ENCODE peak calls at places on chromosome 1, in nine cellular contexts. X, A, Z, V, U, N, K, R and G are unnamed samples.
A peak's percentile ranks its signal among the peaks of the same experiment; 100 is the strongest.

GRCh38 chr1:230752407-230752806 is 5.2 kb downstream of the CAPN9 start:
- DNase-seq in A (no peak), K (no peak), U (no peak), X (no peak), V (no peak), N (peak; percentile 77), Z (peak; percentile 74), R (peak; percentile 75), G (no peak)

GRCh38 chr1:195439661-195440060 is 1168.6 kb downstream of the KCNT2 start:
- DNase-seq in A (no peak), U (no peak), V (no peak), R (no peak), N (no peak), Z (no peak), K (no peak), X (no peak), G (no peak)

GRCh38 chr1:185786524-185786923 is 52.3 kb downstream of the HMCN1 start:
- DNase-seq in X (no peak), K (no peak), U (no peak), R (no peak), Z (no peak), N (no peak), A (no peak), V (no peak), G (no peak)

GRCh38 chr1:232225336-232226131 is 404.4 kb downstream of the SIPA1L2 start:
- DNase-seq in X (no peak), V (no peak), U (no peak), Z (no peak), R (peak; percentile 44), A (no peak), K (no peak), N (peak; percentile 66), G (no peak)

GRCh38 chr1:206892351-206892984 is 4.8 kb upstream of the IL24 start:
- DNase-seq in V (no peak), Z (no peak), A (no peak), R (no peak), X (no peak), K (no peak), U (peak; percentile 88), N (no peak), G (no peak)

GRCh38 chr1:229094476-229095311 is 176.2 kb upstream of the RAB4A start:
- DNase-seq in R (no peak), Z (no peak), V (no peak), A (no peak), K (no peak), N (peak; percentile 68), X (no peak), U (no peak), G (no peak)

GRCh38 chr1:187928288-187928687 is 1099.5 kb downstream of the PLA2G4A start:
- DNase-seq in A (no peak), X (no peak), U (peak; percentile 28), N (peak; percentile 77), Z (no peak), R (peak; percentile 85), K (no peak), V (no peak), G (peak; percentile 36)

GRCh38 chr1:23628951-23629387 is 62.6 kb upstream of the RPL11 start:
- DNase-seq in Z (no peak), R (no peak), N (peak; percentile 75), X (no peak), V (peak; percentile 78), U (no peak), K (no peak), A (no peak), G (no peak)

GRCh38 chr1:30328100-30328370 is 395.4 kb downstream of the MATN1 start:
- DNase-seq in X (no peak), A (peak; percentile 32), Z (peak; percentile 61), R (no peak), V (no peak), N (peak; percentile 27), K (no peak), U (no peak), G (no peak)

DNA sequence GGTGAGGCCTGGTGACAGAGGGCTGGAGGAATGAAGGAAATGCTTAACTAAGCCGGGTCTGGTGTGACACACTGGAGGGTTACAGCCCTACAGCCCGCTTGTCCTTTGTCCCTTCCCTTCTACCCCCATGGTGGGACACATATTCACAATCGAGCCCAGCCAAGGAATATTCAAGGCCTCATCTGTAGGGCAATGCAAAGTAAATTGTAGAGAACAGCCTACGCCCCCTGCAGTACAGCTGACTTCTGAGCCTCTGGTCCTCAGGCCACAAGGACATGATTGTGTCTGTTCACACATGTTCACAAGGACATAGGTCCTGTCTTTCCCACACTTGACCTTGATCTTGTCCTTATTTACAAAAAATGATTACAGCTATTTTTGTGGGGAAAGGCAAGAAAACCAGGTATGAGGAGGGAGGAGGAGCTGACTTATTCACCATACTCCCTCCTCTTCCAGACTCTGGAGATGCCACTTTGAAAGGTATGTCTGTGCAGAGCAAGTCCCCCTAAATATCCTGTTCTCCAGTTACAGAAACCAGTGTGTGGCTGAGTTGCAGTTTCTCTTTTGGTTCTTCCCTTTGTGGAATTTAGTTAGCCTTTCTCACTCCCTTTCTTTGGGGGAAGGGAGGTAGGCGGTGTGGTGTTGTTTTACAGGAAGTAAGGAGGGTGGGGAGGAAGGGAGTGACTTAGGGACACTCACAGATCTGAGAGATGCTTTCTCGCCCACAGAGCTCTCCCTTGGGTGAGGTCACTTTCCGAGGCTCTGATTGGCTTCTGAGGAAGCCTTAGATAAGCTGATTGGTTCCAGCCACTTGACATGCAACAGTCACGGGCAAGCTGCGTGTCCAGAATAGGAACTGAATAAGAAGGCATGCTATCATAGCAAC is 14.6 kb downstream of the POLR3GL start:
- DNase-seq in Z (peak; percentile 95), N (peak; percentile 93), U (peak; percentile 99), K (peak; percentile 97), R (peak; percentile 98), V (peak; percentile 98), A (peak; percentile 97), X (peak; percentile 90), G (peak; percentile 90)
- H3K4me3 ChIP-seq in Z (peak overlapping the region; percentile 30), N (peak overlapping the region; percentile 42), U (peak overlapping the region; percentile 73), K (no peak overlapping the region), R (peak overlapping the region; percentile 36), V (peak overlapping the region; percentile 36), A (peak overlapping the region; percentile 23), X (peak overlapping the region; percentile 50), G (no peak overlapping the region)

DNA sequence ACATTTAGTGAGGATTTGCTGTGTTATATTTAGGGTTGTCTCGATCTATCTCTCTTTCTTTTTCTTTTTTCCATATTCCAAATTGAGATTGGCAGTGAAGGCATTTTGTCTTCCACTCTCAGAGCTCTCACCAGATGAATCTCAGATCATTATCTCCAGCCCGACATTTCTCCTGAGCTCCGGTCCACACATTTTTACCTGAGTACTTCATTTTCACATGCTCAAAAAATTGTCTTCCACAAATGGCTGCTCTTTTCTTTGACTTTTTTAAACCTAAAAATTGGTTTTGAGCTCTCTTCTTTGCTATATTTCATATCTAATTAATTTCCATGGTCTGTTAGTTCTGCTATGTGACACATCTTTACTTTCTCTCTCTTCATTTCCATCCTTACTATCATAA is 56.9 kb upstream of the ASB17 start:
- DNase-seq in A (no peak), V (no peak), K (no peak), X (no peak), R (no peak), Z (no peak), N (no peak), U (no peak), G (no peak)
- H3K36me3 ChIP-seq in A (no peaks in the 10 kb centered on the region), V (no peaks in the 10 kb centered on the region), K (no peaks in the 10 kb centered on the region), X (no peaks in the 10 kb centered on the region), R (no peaks in the 10 kb centered on the region), Z (no peaks in the 10 kb centered on the region), N (no peaks in the 10 kb centered on the region), U (no peaks in the 10 kb centered on the region), G (no peaks in the 10 kb centered on the region)

GRCh38 chr1:37752583-37753471 is 12.1 kb downstream of the EPHA10 start:
- DNase-seq in N (peak; percentile 83), K (no peak), A (no peak), Z (no peak), X (no peak), R (peak; percentile 62), V (no peak), U (peak; percentile 30), G (peak; percentile 50)
- H3K4me3 ChIP-seq in N (no peak overlapping the region), K (peak overlapping the region; percentile 50), A (peak overlapping the region; percentile 16), Z (peak overlapping the region; percentile 48), X (peak overlapping the region; percentile 25), R (peak overlapping the region; percentile 61), V (no peak overlapping the region), U (peak overlapping the region; percentile 37), G (no peak overlapping the region)

DNA sequence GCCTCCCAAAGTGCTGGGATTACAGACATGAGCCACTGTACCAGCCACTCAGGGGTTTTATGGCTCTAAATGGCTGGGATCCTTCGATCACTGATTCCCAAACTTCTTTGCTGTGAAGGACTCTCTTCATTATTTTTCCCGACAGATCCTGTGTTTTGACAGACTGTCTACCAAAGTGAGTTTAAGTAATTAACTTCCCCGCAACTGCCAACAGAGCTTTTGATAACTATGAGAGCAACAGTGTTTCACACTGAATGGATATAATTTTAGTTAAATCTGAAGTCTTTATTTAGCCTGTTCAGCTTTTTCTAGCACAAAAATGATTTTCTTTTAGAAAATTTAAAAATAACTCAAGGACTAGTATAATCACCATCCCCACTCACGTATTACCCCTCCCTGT is 12.6 kb upstream of the RABIF start:
- DNase-seq in K (no peak), V (no peak), U (no peak), A (no peak), R (no peak), Z (no peak), N (no peak), X (no peak), G (no peak)
- H3K36me3 ChIP-seq in K (peaks cover 2% of the 10 kb centered on the region), V (peaks cover 91% of the 10 kb centered on the region), U (peaks cover 61% of the 10 kb centered on the region), A (peaks cover 45% of the 10 kb centered on the region), R (peaks cover 6% of the 10 kb centered on the region), Z (peaks cover 69% of the 10 kb centered on the region), N (peaks cover 19% of the 10 kb centered on the region), X (no peaks in the 10 kb centered on the region), G (peaks cover 15% of the 10 kb centered on the region)

GRCh38 chr1:158112994-158113758 is 67.5 kb upstream of the CD1D start:
- DNase-seq in X (no peak), U (peak; percentile 78), K (no peak), V (peak; percentile 62), Z (no peak), N (peak; percentile 85), R (peak; percentile 76), A (no peak), G (peak; percentile 46)
- H3K4me3 ChIP-seq in X (peak overlapping the region; percentile 65), U (peak overlapping the region; percentile 71), K (peak overlapping the region; percentile 63), V (peak overlapping the region; percentile 67), Z (peak overlapping the region; percentile 50), N (peak overlapping the region; percentile 76), R (peak overlapping the region; percentile 86), A (peak overlapping the region; percentile 36), G (peak overlapping the region; percentile 23)